ENCODE peak calls at places on chromosomes 6 and 20, in seven cellular contexts. T is CD4-positive, CD25-positive, alpha-beta regulatory T cell; E is HT-29; O is Right ventricle myocardium superior; P is stimulated activated CD4-positive, alpha-beta T cell treated with anti-CD3 and anti-CD28 coated beads, Interleukin-2, amount 100 ng/mL, for 24 hours; K is head of caudate nucleus; A is AG09319. Q is an unnamed sample.

GRCh38 chr20:3405696-3406358 is 1.6 kb downstream of the DNAAF9 start:
- DNase-seq in T (no peak), E (no peak), O (no peak), P (no peak), K (no peak), A (no peak), Q (no peak)

GRCh38 chr20:53935353-53936084 is 134.9 kb downstream of the BCAS1 start:
- DNase-seq in T (no peak), E (no peak), O (no peak), P (no peak), K (no peak), A (no peak), Q (no peak)

GRCh38 chr6:44074383-44075136 is 52.7 kb downstream of the MRPL14 start:
- DNase-seq in T (peak), E (peak), O (peak), P (peak), K (peak), A (peak), Q (peak)

GRCh38 chr20:63911171-63911570 is 16.2 kb downstream of the DNAJC5 start:
- DNase-seq in T (no peak), E (peak), O (no peak), P (no peak), K (peak), A (no peak), Q (no peak)

GRCh38 chr6:3535716-3536435 is 79.0 kb upstream of the SLC22A23 start:
- DNase-seq in T (no peak), E (no peak), O (no peak), P (no peak), K (no peak), A (no peak), Q (no peak)

GRCh38 chr6:139820191-139820590 is 445.7 kb upstream of the CITED2 start:
- DNase-seq in T (no peak), E (peak), O (no peak), P (no peak), K (no peak), A (no peak), Q (no peak)

GRCh38 chr6:87706187-87706966 is 4.3 kb upstream of the AKIRIN2 start:
- DNase-seq in T (no peak), E (peak), O (no peak), P (no peak), K (no peak), A (no peak), Q (no peak)

GRCh38 chr6:27582928-27583725 is 110.2 kb upstream of the ZNF184 start:
- DNase-seq in T (no peak), E (peak), O (no peak), P (peak), K (no peak), A (peak), Q (peak)

GRCh38 chr6:15305496-15305895 is 59.6 kb downstream of the JARID2 start:
- DNase-seq in T (no peak), E (no peak), O (no peak), P (no peak), K (no peak), A (no peak), Q (peak)

GRCh38 chr6:69866351-69867074 is at the start of gene COL19A1:
- DNase-seq in T (peak), E (no peak), O (peak), P (peak), K (peak), A (no peak), Q (peak)

GRCh38 chr20:58447733-58448391 is 58.8 kb downstream of the VAPB start:
- DNase-seq in T (peak), E (peak), O (no peak), P (peak), K (peak), A (peak), Q (peak)

GRCh38 chr20:63978319-63979220 is 872 bp downstream of the SAMD10 start:
- DNase-seq in T (no peak), E (peak), O (peak), P (peak), K (no peak), A (no peak), Q (peak)

GRCh38 chr20:47857142-47857993 is 72.1 kb upstream of the SULF2 start:
- DNase-seq in T (no peak), E (peak), O (no peak), P (no peak), K (no peak), A (no peak), Q (no peak)

GRCh38 chr6:74115674-74116073 is 419.7 kb downstream of the CD109 start:
- DNase-seq in T (no peak), E (no peak), O (no peak), P (no peak), K (no peak), A (no peak), Q (no peak)

GRCh38 chr6:44342489-44342888 is at the start of gene SPATS1:
- DNase-seq in T (no peak), E (no peak), O (peak), P (no peak), K (peak), A (no peak), Q (no peak)